ENCODE peak calls at places on chromosomes 6 and 20, in seven cellular contexts. P is neural progenitor cell, X is BJ, F is HepG2, C is stomach, G is left lung, N is OCI-LY7. B is an unnamed sample.

GRCh38 chr6:43869792-43870659 is 100.0 kb downstream of the VEGFA start:
- DNase-seq in N (no peak), P (no peak), F (no peak), X (no peak), G (no peak), C (no peak), B (no peak)

GRCh38 chr20:12321746-12322145 is 404.1 kb downstream of the BTBD3 start:
- DNase-seq in X (no peak), P (no peak), N (no peak), C (no peak), G (no peak), F (no peak), B (no peak)

GRCh38 chr6:26142026-26142425 is 54.8 kb downstream of the HFE start:
- DNase-seq in P (no peak), G (no peak), F (no peak), C (no peak), X (no peak), N (no peak), B (no peak)

GRCh38 chr20:50519036-50519780 is 9.0 kb downstream of the PTPN1 start:
- DNase-seq in G (no peak), C (no peak), F (no peak), P (no peak), N (no peak), X (no peak), B (no peak)

GRCh38 chr20:37253087-37253486 is 8.5 kb downstream of the GHRH start:
- DNase-seq in G (no peak), X (no peak), F (no peak), C (no peak), N (no peak), P (no peak), B (no peak)

GRCh38 chr6:2611092-2611491 is 139.6 kb downstream of the MYLK4 start:
- DNase-seq in F (no peak), G (no peak), P (no peak), X (no peak), C (no peak), N (no peak), B (peak)

GRCh38 chr20:1402149-1402548 is 9.3 kb upstream of the FKBP1A start:
- DNase-seq in G (no peak), N (no peak), C (no peak), P (no peak), F (no peak), X (no peak), B (peak)

GRCh38 chr6:111774346-111774703 is 98.9 kb downstream of the FYN start:
- DNase-seq in C (no peak), X (no peak), G (no peak), P (no peak), N (no peak), F (no peak), B (no peak)

GRCh38 chr6:154370545-154370944 is 13.9 kb upstream of the IPCEF1 start:
- DNase-seq in N (peak), F (peak), P (peak), X (peak), C (no peak), G (no peak), B (peak)

GRCh38 chr6:52557389-52558265 is 19.2 kb downstream of the TRAM2 start:
- DNase-seq in F (no peak), G (no peak), X (no peak), P (peak), N (no peak), C (no peak), B (peak)

GRCh38 chr6:32962427-32962826 is 6.0 kb upstream of the BRD2 start:
- DNase-seq in G (no peak), F (no peak), N (no peak), X (no peak), C (no peak), P (no peak), B (no peak)

GRCh38 chr6:64713175-64713574 is 993.9 kb downstream of the EYS start:
- DNase-seq in P (peak), F (no peak), N (no peak), G (no peak), X (no peak), C (no peak), B (no peak)

GRCh38 chr6:47992805-47993204 is 118.2 kb downstream of the PTCHD4 start:
- DNase-seq in X (no peak), P (no peak), G (no peak), N (no peak), F (no peak), C (no peak), B (no peak)

GRCh38 chr6:40810176-40810575 is 223.0 kb upstream of the LRFN2 start:
- DNase-seq in F (no peak), N (no peak), X (peak), G (no peak), C (no peak), P (no peak), B (no peak)

GRCh38 chr6:4459981-4460380 is 316.2 kb upstream of the CDYL start:
- DNase-seq in C (no peak), G (no peak), F (no peak), N (no peak), X (no peak), P (no peak), B (no peak)

GRCh38 chr6:157219201-157220200 is 103.8 kb downstream of the TMEM242 start:
- DNase-seq in F (peak), C (no peak), G (no peak), N (no peak), X (no peak), P (no peak), B (peak)

DNA sequence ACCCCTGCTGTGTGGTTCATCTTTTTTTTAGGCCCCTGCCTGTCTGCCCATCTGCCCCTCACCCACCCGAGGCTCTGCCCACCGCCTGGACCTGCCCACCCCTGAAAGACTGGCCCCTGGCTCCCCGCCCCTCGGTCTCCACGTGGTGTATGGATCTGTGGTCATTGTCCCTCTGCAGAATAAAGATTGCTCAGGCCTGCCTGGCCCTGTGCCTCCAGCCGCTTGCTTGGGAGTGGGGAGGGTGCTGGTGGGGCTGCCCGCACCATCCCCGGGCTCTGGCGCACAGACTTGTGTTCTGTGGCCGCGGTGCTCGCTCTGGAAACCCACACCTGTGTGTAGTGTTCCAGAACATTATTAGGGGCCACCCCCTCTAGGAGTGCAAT is 1.6 kb downstream of the MAP1LC3A start:
- DNase-seq in P (no peak), C (no peak), X (no peak), G (no peak), N (no peak), F (no peak), B (no peak)
- H3K4me3 ChIP-seq in P (no peak), C (no peak), X (no peak), G (no peak), N (no peak), F (no peak), B (no peak)

DNA sequence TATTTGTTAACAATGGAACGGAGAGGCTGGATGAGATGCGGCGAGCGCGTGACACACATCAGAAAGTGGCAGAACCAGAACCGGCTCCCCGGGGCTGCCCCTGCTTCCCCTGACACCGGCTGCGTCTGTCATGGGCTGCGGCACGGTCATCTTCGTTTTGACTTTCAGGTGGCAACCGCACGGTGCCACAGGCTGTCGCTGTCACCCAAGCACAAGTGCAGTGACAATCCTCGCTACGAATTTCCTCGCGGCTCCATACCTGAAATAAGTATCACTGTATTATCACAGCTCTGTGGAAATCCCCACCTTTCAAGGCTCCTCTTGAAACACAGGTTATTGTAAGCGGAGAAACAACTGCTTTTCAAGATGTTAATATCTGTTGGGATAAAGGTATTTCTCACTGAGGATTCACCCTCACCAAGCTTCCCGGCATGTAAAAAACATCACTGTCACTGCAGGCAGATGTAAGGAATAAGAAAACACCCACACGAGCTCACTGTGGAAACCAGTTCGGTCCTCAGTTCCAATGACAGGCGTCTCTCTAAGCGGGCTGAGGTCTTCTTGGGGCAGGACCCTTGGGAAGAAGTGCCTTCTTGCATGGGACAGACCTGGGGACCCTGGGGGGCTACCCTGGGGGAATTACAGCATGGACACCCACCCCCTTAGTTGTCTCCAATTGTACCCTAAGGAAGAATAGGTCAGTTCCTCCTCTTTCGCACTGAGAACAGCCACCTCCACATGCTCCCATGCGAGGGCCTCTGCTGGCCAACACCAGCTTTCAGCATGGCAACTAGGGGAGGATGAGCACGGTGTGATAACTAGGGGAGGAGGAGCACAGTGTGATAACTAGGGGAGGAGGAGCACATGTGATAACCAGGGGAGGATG is 86.3 kb downstream of the DACT2 start:
- DNase-seq in X (no peak), F (no peak), G (no peak), C (no peak), P (no peak), N (no peak), B (no peak)
- TF ChIP-seq CTCF in X (no peak), F (peak), G (no peak), C (no peak), P (peak), N (no peak), B (no peak)

GRCh38 chr20:48422242-48422960 is 405.4 kb downstream of the PREX1 start:
- DNase-seq in N (no peak), P (no peak), F (no peak), G (no peak), X (no peak), C (no peak), B (no peak)
- H3K4me3 ChIP-seq in N (no peak), P (no peak), F (no peak), G (no peak), X (no peak), C (no peak), B (no peak)

GRCh38 chr20:59424976-59425375 is 124.6 kb downstream of the EDN3 start:
- DNase-seq in P (no peak), F (no peak), C (no peak), G (no peak), X (no peak), N (no peak), B (no peak)

GRCh38 chr20:59431014-59431413 is 130.6 kb downstream of the EDN3 start:
- DNase-seq in N (no peak), P (no peak), X (no peak), G (no peak), C (no peak), F (no peak), B (no peak)

GRCh38 chr20:59428006-59428405 is 127.6 kb downstream of the EDN3 start:
- DNase-seq in P (no peak), N (no peak), C (no peak), G (no peak), F (no peak), X (no peak), B (no peak)

GRCh38 chr20:59425572-59425971 is 125.2 kb downstream of the EDN3 start:
- DNase-seq in X (no peak), G (no peak), C (no peak), P (no peak), N (no peak), F (no peak), B (no peak)

GRCh38 chr20:59428441-59429205 is 128.2 kb downstream of the EDN3 start:
- DNase-seq in F (peak), X (no peak), N (no peak), G (no peak), P (no peak), C (no peak), B (no peak)
- TF ChIP-seq CTCF in F (no peak), X (no peak), N (peak), G (no peak), P (peak), C (no peak), B (no peak)

GRCh38 chr6:17584241-17584803 is 15.8 kb upstream of the FAM8A1 start:
- DNase-seq in C (no peak), P (peak), X (peak), F (peak), G (no peak), N (peak), B (peak)
- H3K4me3 ChIP-seq in C (no peak), P (peak), X (no peak), F (peak), G (no peak), N (no peak), B (no peak)